ENCODE peak calls at places on chromosomes 2 and 18, in nine cellular contexts. One of them, this sample, is unnamed.

GRCh38 chr2:153622285-153622684 is 143.7 kb upstream of the RPRM start:
- DNase-seq in A549: peak
- DNase-seq in body of pancreas: no peak
- DNase-seq in heart left ventricle: no peak
- DNase-seq in GM12891: no peak
- DNase-seq in gastrocnemius medialis: no peak
- DNase-seq in right lobe of liver: no peak
- DNase-seq in stomach: no peak
- DNase-seq in sigmoid colon: no peak
- DNase-seq in this sample: no peak

GRCh38 chr2:172065086-172065485 is 20.2 kb upstream of the DLX1 start:
- DNase-seq in stomach: no peak
- DNase-seq in gastrocnemius medialis: no peak
- DNase-seq in sigmoid colon: no peak
- DNase-seq in GM12891: no peak
- DNase-seq in body of pancreas: no peak
- DNase-seq in right lobe of liver: no peak
- DNase-seq in heart left ventricle: no peak
- DNase-seq in A549: no peak
- DNase-seq in this sample: no peak

GRCh38 chr2:60350791-60351190 is 202.7 kb downstream of the BCL11A start:
- DNase-seq in body of pancreas: no peak
- DNase-seq in gastrocnemius medialis: no peak
- DNase-seq in GM12891: no peak
- DNase-seq in right lobe of liver: no peak
- DNase-seq in stomach: no peak
- DNase-seq in heart left ventricle: no peak
- DNase-seq in sigmoid colon: no peak
- DNase-seq in A549: no peak
- DNase-seq in this sample: peak

GRCh38 chr18:77039196-77040140 is 93.1 kb downstream of the MBP start:
- DNase-seq in sigmoid colon: no peak
- DNase-seq in body of pancreas: no peak
- DNase-seq in gastrocnemius medialis: peak
- DNase-seq in heart left ventricle: no peak
- DNase-seq in A549: no peak
- DNase-seq in GM12891: no peak
- DNase-seq in right lobe of liver: no peak
- DNase-seq in stomach: no peak
- DNase-seq in this sample: no peak

GRCh38 chr2:37619957-37620295 is 51.5 kb downstream of the CDC42EP3 start:
- DNase-seq in gastrocnemius medialis: no peak
- DNase-seq in sigmoid colon: no peak
- DNase-seq in A549: no peak
- DNase-seq in GM12891: no peak
- DNase-seq in body of pancreas: no peak
- DNase-seq in stomach: no peak
- DNase-seq in heart left ventricle: no peak
- DNase-seq in right lobe of liver: no peak
- DNase-seq in this sample: no peak

GRCh38 chr2:64537991-64538390 is 13.9 kb downstream of the AFTPH start:
- DNase-seq in sigmoid colon: no peak
- DNase-seq in heart left ventricle: no peak
- DNase-seq in gastrocnemius medialis: no peak
- DNase-seq in GM12891: no peak
- DNase-seq in stomach: no peak
- DNase-seq in body of pancreas: no peak
- DNase-seq in A549: no peak
- DNase-seq in right lobe of liver: no peak
- DNase-seq in this sample: no peak

GRCh38 chr2:12416600-12416999 is 300.1 kb upstream of the TRIB2 start:
- DNase-seq in body of pancreas: peak
- DNase-seq in stomach: peak
- DNase-seq in sigmoid colon: peak
- DNase-seq in gastrocnemius medialis: no peak
- DNase-seq in A549: peak
- DNase-seq in heart left ventricle: peak
- DNase-seq in right lobe of liver: peak
- DNase-seq in GM12891: no peak
- DNase-seq in this sample: peak

GRCh38 chr18:50558157-50558556 is 1.7 kb upstream of the MAPK4 start:
- DNase-seq in GM12891: no peak
- DNase-seq in sigmoid colon: no peak
- DNase-seq in right lobe of liver: no peak
- DNase-seq in stomach: no peak
- DNase-seq in gastrocnemius medialis: no peak
- DNase-seq in A549: no peak
- DNase-seq in body of pancreas: no peak
- DNase-seq in heart left ventricle: no peak
- DNase-seq in this sample: no peak

GRCh38 chr2:51265539-51265938 is 233.6 kb upstream of the NRXN1 start:
- DNase-seq in A549: no peak
- DNase-seq in sigmoid colon: no peak
- DNase-seq in gastrocnemius medialis: no peak
- DNase-seq in heart left ventricle: no peak
- DNase-seq in GM12891: no peak
- DNase-seq in body of pancreas: no peak
- DNase-seq in stomach: no peak
- DNase-seq in right lobe of liver: no peak
- DNase-seq in this sample: no peak

GRCh38 chr2:157105372-157105771 is 152.1 kb upstream of the GALNT5 start:
- DNase-seq in body of pancreas: no peak
- DNase-seq in stomach: no peak
- DNase-seq in right lobe of liver: no peak
- DNase-seq in heart left ventricle: no peak
- DNase-seq in sigmoid colon: no peak
- DNase-seq in GM12891: no peak
- DNase-seq in A549: no peak
- DNase-seq in gastrocnemius medialis: no peak
- DNase-seq in this sample: no peak

GRCh38 chr2:19367346-19367745 is 8.9 kb upstream of the OSR1 start:
- DNase-seq in GM12891: no peak
- DNase-seq in sigmoid colon: no peak
- DNase-seq in gastrocnemius medialis: no peak
- DNase-seq in A549: no peak
- DNase-seq in heart left ventricle: no peak
- DNase-seq in body of pancreas: no peak
- DNase-seq in stomach: no peak
- DNase-seq in right lobe of liver: no peak
- DNase-seq in this sample: no peak

GRCh38 chr2:189217546-189217945 is 38.0 kb upstream of the COL5A2 start:
- DNase-seq in right lobe of liver: no peak
- DNase-seq in stomach: no peak
- DNase-seq in body of pancreas: no peak
- DNase-seq in sigmoid colon: no peak
- DNase-seq in gastrocnemius medialis: no peak
- DNase-seq in heart left ventricle: no peak
- DNase-seq in A549: peak
- DNase-seq in GM12891: no peak
- DNase-seq in this sample: no peak

GRCh38 chr18:50315100-50315871 is 27.8 kb upstream of the CXXC1 start:
- DNase-seq in A549: no peak
- DNase-seq in right lobe of liver: no peak
- DNase-seq in body of pancreas: no peak
- DNase-seq in stomach: no peak
- DNase-seq in gastrocnemius medialis: no peak
- DNase-seq in GM12891: no peak
- DNase-seq in sigmoid colon: no peak
- DNase-seq in heart left ventricle: no peak
- DNase-seq in this sample: no peak

GRCh38 chr18:55781481-55781957 is 193.5 kb upstream of the TCF4 start:
- DNase-seq in right lobe of liver: no peak
- DNase-seq in sigmoid colon: no peak
- DNase-seq in gastrocnemius medialis: peak
- DNase-seq in body of pancreas: no peak
- DNase-seq in heart left ventricle: no peak
- DNase-seq in stomach: no peak
- DNase-seq in A549: peak
- DNase-seq in GM12891: no peak
- DNase-seq in this sample: peak

GRCh38 chr2:120605231-120605935 is 130.3 kb upstream of the GLI2 start:
- DNase-seq in A549: no peak
- DNase-seq in heart left ventricle: peak
- DNase-seq in stomach: no peak
- DNase-seq in gastrocnemius medialis: no peak
- DNase-seq in GM12891: no peak
- DNase-seq in sigmoid colon: no peak
- DNase-seq in right lobe of liver: no peak
- DNase-seq in body of pancreas: no peak
- DNase-seq in this sample: peak

GRCh38 chr2:120958623-120959366 is 223.1 kb downstream of the GLI2 start:
- DNase-seq in stomach: no peak
- DNase-seq in body of pancreas: no peak
- DNase-seq in gastrocnemius medialis: no peak
- DNase-seq in GM12891: no peak
- DNase-seq in heart left ventricle: no peak
- DNase-seq in sigmoid colon: no peak
- DNase-seq in right lobe of liver: no peak
- DNase-seq in A549: no peak
- DNase-seq in this sample: no peak

GRCh38 chr2:177385151-177385550 is 7.4 kb upstream of the AGPS start:
- DNase-seq in stomach: no peak
- DNase-seq in body of pancreas: no peak
- DNase-seq in gastrocnemius medialis: no peak
- DNase-seq in sigmoid colon: no peak
- DNase-seq in A549: no peak
- DNase-seq in heart left ventricle: no peak
- DNase-seq in right lobe of liver: no peak
- DNase-seq in GM12891: no peak
- DNase-seq in this sample: no peak

GRCh38 chr2:172427990-172428840 is 829 bp downstream of the ITGA6 start:
- DNase-seq in A549: peak
- DNase-seq in stomach: peak
- DNase-seq in body of pancreas: peak
- DNase-seq in gastrocnemius medialis: peak
- DNase-seq in GM12891: peak
- DNase-seq in right lobe of liver: peak
- DNase-seq in heart left ventricle: peak
- DNase-seq in sigmoid colon: no peak
- DNase-seq in this sample: peak

GRCh38 chr2:239826786-239827510 is 198.2 kb downstream of the NDUFA10 start:
- DNase-seq in right lobe of liver: no peak
- DNase-seq in A549: no peak
- DNase-seq in gastrocnemius medialis: no peak
- DNase-seq in stomach: peak
- DNase-seq in GM12891: no peak
- DNase-seq in heart left ventricle: peak
- DNase-seq in sigmoid colon: peak
- DNase-seq in body of pancreas: no peak
- DNase-seq in this sample: peak

GRCh38 chr18:47719096-47719780 is 211.2 kb downstream of the SMAD2 start:
- DNase-seq in A549: no peak
- DNase-seq in sigmoid colon: peak
- DNase-seq in stomach: no peak
- DNase-seq in right lobe of liver: no peak
- DNase-seq in body of pancreas: no peak
- DNase-seq in GM12891: no peak
- DNase-seq in gastrocnemius medialis: no peak
- DNase-seq in heart left ventricle: no peak
- DNase-seq in this sample: no peak

GRCh38 chr2:19098467-19099160 is 259.8 kb downstream of the OSR1 start:
- DNase-seq in GM12891: no peak
- DNase-seq in right lobe of liver: no peak
- DNase-seq in stomach: no peak
- DNase-seq in gastrocnemius medialis: no peak
- DNase-seq in body of pancreas: no peak
- DNase-seq in heart left ventricle: no peak
- DNase-seq in A549: no peak
- DNase-seq in sigmoid colon: no peak
- DNase-seq in this sample: no peak

GRCh38 chr2:186503827-186504606 is 18.0 kb downstream of the ZC3H15 start:
- DNase-seq in A549: peak
- DNase-seq in heart left ventricle: no peak
- DNase-seq in GM12891: no peak
- DNase-seq in gastrocnemius medialis: no peak
- DNase-seq in stomach: no peak
- DNase-seq in sigmoid colon: no peak
- DNase-seq in body of pancreas: no peak
- DNase-seq in right lobe of liver: no peak
- DNase-seq in this sample: no peak

GRCh38 chr2:216110620-216111019 is 1.5 kb downstream of the XRCC5 start:
- DNase-seq in GM12891: no peak
- DNase-seq in heart left ventricle: no peak
- DNase-seq in A549: no peak
- DNase-seq in stomach: no peak
- DNase-seq in right lobe of liver: no peak
- DNase-seq in body of pancreas: no peak
- DNase-seq in sigmoid colon: no peak
- DNase-seq in gastrocnemius medialis: no peak
- DNase-seq in this sample: no peak

GRCh38 chr2:222561817-222562424 is 94.0 kb downstream of the FARSB start:
- DNase-seq in right lobe of liver: no peak
- DNase-seq in heart left ventricle: no peak
- DNase-seq in sigmoid colon: no peak
- DNase-seq in A549: peak
- DNase-seq in gastrocnemius medialis: no peak
- DNase-seq in stomach: peak
- DNase-seq in body of pancreas: peak
- DNase-seq in GM12891: peak
- DNase-seq in this sample: peak
- TF ChIP-seq POLR2A in right lobe of liver: no peak
- TF ChIP-seq POLR2A in heart left ventricle: no peak
- TF ChIP-seq POLR2A in sigmoid colon: no peak
- TF ChIP-seq POLR2A in A549: no peak
- TF ChIP-seq POLR2A in gastrocnemius medialis: no peak
- TF ChIP-seq POLR2A in stomach: no peak
- TF ChIP-seq POLR2A in body of pancreas: no peak
- TF ChIP-seq POLR2A in GM12891: no peak
- TF ChIP-seq POLR2A in this sample: no peak

GRCh38 chr2:55862269-55862668 is 61.3 kb downstream of the EFEMP1 start:
- DNase-seq in heart left ventricle: no peak
- DNase-seq in stomach: no peak
- DNase-seq in GM12891: no peak
- DNase-seq in A549: peak
- DNase-seq in body of pancreas: no peak
- DNase-seq in sigmoid colon: peak
- DNase-seq in gastrocnemius medialis: no peak
- DNase-seq in right lobe of liver: no peak
- DNase-seq in this sample: peak
- TF ChIP-seq POLR2A in heart left ventricle: no peak
- TF ChIP-seq POLR2A in stomach: no peak
- TF ChIP-seq POLR2A in GM12891: no peak
- TF ChIP-seq POLR2A in A549: no peak
- TF ChIP-seq POLR2A in body of pancreas: no peak
- TF ChIP-seq POLR2A in sigmoid colon: no peak
- TF ChIP-seq POLR2A in gastrocnemius medialis: no peak
- TF ChIP-seq POLR2A in right lobe of liver: no peak
- TF ChIP-seq POLR2A in this sample: no peak

GRCh38 chr2:58046585-58047372 is at the start of gene VRK2:
- DNase-seq in GM12891: peak
- DNase-seq in gastrocnemius medialis: peak
- DNase-seq in heart left ventricle: peak
- DNase-seq in stomach: peak
- DNase-seq in sigmoid colon: peak
- DNase-seq in body of pancreas: peak
- DNase-seq in right lobe of liver: peak
- DNase-seq in A549: peak
- DNase-seq in this sample: peak
- TF ChIP-seq POLR2A in GM12891: peak
- TF ChIP-seq POLR2A in gastrocnemius medialis: peak
- TF ChIP-seq POLR2A in heart left ventricle: no peak
- TF ChIP-seq POLR2A in stomach: no peak
- TF ChIP-seq POLR2A in sigmoid colon: peak
- TF ChIP-seq POLR2A in body of pancreas: peak
- TF ChIP-seq POLR2A in right lobe of liver: peak
- TF ChIP-seq POLR2A in A549: peak
- TF ChIP-seq POLR2A in this sample: peak

GRCh38 chr2:28753043-28753683 is 1.5 kb downstream of the PPP1CB start:
- DNase-seq in GM12891: no peak
- DNase-seq in stomach: peak
- DNase-seq in A549: peak
- DNase-seq in sigmoid colon: peak
- DNase-seq in heart left ventricle: no peak
- DNase-seq in body of pancreas: peak
- DNase-seq in gastrocnemius medialis: peak
- DNase-seq in right lobe of liver: peak
- DNase-seq in this sample: peak
- TF ChIP-seq POLR2A in GM12891: no peak
- TF ChIP-seq POLR2A in stomach: no peak
- TF ChIP-seq POLR2A in A549: no peak
- TF ChIP-seq POLR2A in sigmoid colon: peak
- TF ChIP-seq POLR2A in heart left ventricle: no peak
- TF ChIP-seq POLR2A in body of pancreas: peak
- TF ChIP-seq POLR2A in gastrocnemius medialis: peak
- TF ChIP-seq POLR2A in right lobe of liver: no peak
- TF ChIP-seq POLR2A in this sample: peak

This sample was measured in thyroid gland.